ENCODE peak calls at places on chromosomes 4 and X, in seven cellular contexts. F is lung; M is pancreas; A is CD8-positive, alpha-beta memory T cell; T is psoas muscle; K is PC-3; G is iPS DF 6.9. O is an unnamed sample. For H3K4me1 and H3K9me3, the result is how much of the 10 kb centered on the place peaks cover.

GRCh38 chr4:139419388-139419914 is 34.5 kb upstream of the RAB33B start:
- DNase-seq in F (peak), T (no peak), M (no peak), A (no peak), G (no peak), K (no peak), O (peak)

GRCh38 chr4:158008551-158009218 is 164.1 kb downstream of the GASK1B start:
- DNase-seq in F (no peak), T (no peak), G (no peak), A (no peak), K (no peak), M (no peak), O (no peak)

GRCh38 chr4:11881364-11881763 is 452.7 kb upstream of the HS3ST1 start:
- DNase-seq in K (no peak), F (no peak), G (no peak), T (no peak), M (no peak), A (no peak), O (no peak)

GRCh38 chr4:135354876-135355275 is 1153.3 kb upstream of the PABPC4L start:
- DNase-seq in A (no peak), K (no peak), G (no peak), M (no peak), F (no peak), T (no peak), O (no peak)

GRCh38 chr4:3217266-3217665 is 31.7 kb upstream of the MSANTD1 start:
- DNase-seq in M (no peak), A (no peak), T (peak), F (no peak), G (no peak), K (no peak), O (no peak)

GRCh38 chrX:110462957-110463356 is 104.3 kb downstream of the RTL9 start:
- DNase-seq in F (no peak), K (no peak), T (no peak), G (no peak), A (no peak), M (no peak), O (no peak)

GRCh38 chrX:1876041-1876440 is 261.2 kb downstream of the ASMT start:
- DNase-seq in F (no peak), M (no peak), G (no peak), K (no peak), A (no peak), T (no peak), O (no peak)

GRCh38 chr4:6251365-6251764 is 18.3 kb upstream of the WFS1 start:
- DNase-seq in G (no peak), T (peak), A (no peak), M (no peak), F (no peak), K (no peak), O (no peak)

GRCh38 chrX:3713937-3714434 is 537 bp upstream of the PRKX start:
- DNase-seq in A (no peak), G (no peak), T (no peak), K (peak), F (no peak), M (no peak), O (no peak)

GRCh38 chr4:145278341-145279121 is 98.1 kb upstream of the OTUD4 start:
- DNase-seq in T (no peak), K (peak), M (no peak), F (no peak), G (no peak), A (no peak), O (no peak)

GRCh38 chrX:100677616-100678181 is 33.7 kb downstream of the SRPX2 start:
- DNase-seq in K (no peak), A (no peak), T (no peak), M (no peak), G (no peak), F (no peak), O (no peak)

GRCh38 chr4:108619372-108620100 is 840 bp upstream of the RPL34 start:
- DNase-seq in T (no peak), F (no peak), G (no peak), M (no peak), K (no peak), A (peak), O (no peak)

GRCh38 chrX:150032742-150033141 is 94.5 kb upstream of the EOLA2 start:
- DNase-seq in K (peak), A (no peak), G (no peak), M (no peak), T (no peak), F (no peak), O (no peak)

GRCh38 chrX:114344756-114345155 is 239.1 kb upstream of the HTR2C start:
- DNase-seq in F (no peak), G (no peak), T (no peak), M (no peak), K (peak), A (no peak), O (no peak)

GRCh38 chrX:66833426-66833825 is 194.5 kb upstream of the EDA2R start:
- DNase-seq in M (no peak), K (no peak), G (no peak), F (no peak), T (no peak), A (no peak), O (no peak)

GRCh38 chr4:179569549-179569948 is 2127.3 kb upstream of the AGA start:
- DNase-seq in G (no peak), M (no peak), A (no peak), F (no peak), K (no peak), T (no peak), O (no peak)

GRCh38 chr4:8314691-8315255 is 45.2 kb downstream of the HTRA3 start:
- DNase-seq in G (no peak), F (no peak), A (no peak), M (no peak), T (no peak), K (no peak), O (peak)

GRCh38 chr4:8308856-8309771 is 39.6 kb downstream of the HTRA3 start:
- DNase-seq in K (no peak), T (peak), M (peak), A (no peak), G (no peak), F (no peak), O (peak)

GRCh38 chr4:8311096-8312068 is 41.8 kb downstream of the HTRA3 start:
- DNase-seq in A (no peak), T (no peak), K (no peak), F (no peak), G (no peak), M (peak), O (peak)

GRCh38 chr4:8310306-8310705 is 40.8 kb downstream of the HTRA3 start:
- DNase-seq in M (no peak), T (peak), A (no peak), G (no peak), K (no peak), F (no peak), O (no peak)

GRCh38 chr4:8312069-8312445 is 42.5 kb downstream of the HTRA3 start:
- DNase-seq in A (no peak), K (no peak), G (no peak), T (no peak), F (no peak), M (peak), O (no peak)
- H3K4me1 ChIP-seq in A (under half), K (under half), G (under half), T (under half), F (under half), M (under half), O (under half)

GRCh38 chr4:19678763-19679162 is 572.9 kb upstream of the SLIT2 start:
- DNase-seq in F (no peak), T (no peak), A (no peak), M (no peak), G (no peak), K (peak), O (no peak)
- H3K9me3 ChIP-seq in F (under half), T (under half), A (under half), M (under half), G (under half), K (under half), O (under half)

GRCh38 chrX:11757729-11758399 is at the start of gene MSL3:
- DNase-seq in M (peak), A (no peak), F (peak), K (peak), T (peak), G (no peak), O (peak)

GRCh38 chrX:11755724-11756123 is 2.3 kb upstream of the MSL3 start:
- DNase-seq in K (peak), T (no peak), F (no peak), A (no peak), G (no peak), M (no peak), O (no peak)

GRCh38 chrX:11757397-11757728 is 674 bp upstream of the MSL3 start:
- DNase-seq in A (no peak), M (no peak), T (no peak), F (no peak), K (no peak), G (no peak), O (no peak)

GRCh38 chrX:11754958-11755645 is 2.9 kb upstream of the MSL3 start:
- DNase-seq in K (no peak), F (no peak), G (no peak), A (no peak), M (no peak), T (no peak), O (no peak)

GRCh38 chrX:11756354-11757318 is 1.4 kb upstream of the MSL3 start:
- DNase-seq in A (no peak), T (no peak), G (no peak), M (no peak), F (no peak), K (peak), O (no peak)
- H3K4me3 ChIP-seq in A (no peak), T (peak), G (no peak), M (no peak), F (no peak), K (peak), O (peak)

GRCh38 chrX:104854188-104854587 is 288.2 kb downstream of the IL1RAPL2 start:
- DNase-seq in F (no peak), M (no peak), K (peak), A (no peak), G (no peak), T (no peak), O (no peak)

GRCh38 chrX:104854790-104855340 is 288.9 kb downstream of the IL1RAPL2 start:
- DNase-seq in A (no peak), M (no peak), G (no peak), T (no peak), F (no peak), K (peak), O (no peak)

DNA sequence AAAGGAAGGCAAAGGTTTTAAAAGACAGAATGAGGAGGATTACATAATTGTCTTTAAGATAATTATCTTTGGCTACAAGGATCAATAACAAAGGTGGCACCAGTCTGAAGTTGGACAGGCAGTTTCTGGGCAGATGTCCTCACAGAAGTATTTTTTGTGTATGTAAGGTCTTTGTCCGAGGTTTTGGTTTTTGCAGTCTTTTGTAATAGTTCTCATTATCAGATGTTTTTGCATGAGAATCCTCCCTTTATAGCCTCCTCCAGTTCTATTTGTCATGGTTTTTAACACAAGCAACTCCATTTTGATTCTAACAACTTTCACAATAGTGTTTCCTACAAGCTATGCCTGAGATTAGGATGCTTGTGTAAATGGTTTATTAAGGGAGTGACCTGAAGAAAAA is 286.2 kb downstream of the IL1RAPL2 start:
- DNase-seq in T (no peak), M (no peak), F (no peak), A (no peak), K (no peak), G (no peak), O (no peak)
- H3K4me1 ChIP-seq in T (under half), M (under half), F (under half), A (under half), K (under half), G (under half), O (under half)

DNA sequence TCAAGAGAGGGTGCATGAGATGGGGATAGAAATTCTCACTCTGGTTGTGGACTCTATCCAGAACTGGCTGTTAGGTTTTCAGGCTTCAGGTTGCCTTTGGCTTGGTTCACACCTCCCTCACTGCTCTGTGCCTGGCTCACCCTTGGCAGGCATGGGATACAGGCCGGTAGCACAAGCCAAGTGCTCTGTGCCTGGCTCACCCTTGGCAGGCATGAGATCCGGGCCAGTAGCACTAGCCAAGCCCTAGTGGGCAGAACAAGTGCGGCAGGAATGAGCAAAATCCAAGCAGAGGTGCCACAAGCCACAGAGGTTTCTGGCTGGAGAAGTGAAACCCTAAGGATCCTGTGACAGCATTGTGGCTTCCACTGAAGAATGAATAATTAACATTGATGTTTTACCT is 1642.3 kb downstream of the C4orf33 start:
- DNase-seq in G (no peak), T (no peak), A (no peak), K (no peak), F (no peak), M (peak), O (no peak)
- H3K9me3 ChIP-seq in G (under half), T (under half), A (under half), K (under half), F (under half), M (under half), O (under half)

GRCh38 chr4:704198-704891 is 1.3 kb upstream of the PCGF3 start:
- DNase-seq in G (no peak), K (no peak), M (peak), A (no peak), F (no peak), T (no peak), O (peak)

GRCh38 chr4:706834-707598 is 1.4 kb downstream of the PCGF3 start:
- DNase-seq in G (no peak), F (no peak), T (no peak), A (peak), K (no peak), M (peak), O (no peak)

GRCh38 chr4:705278-706082 is at the start of gene PCGF3:
- DNase-seq in M (peak), T (peak), K (peak), A (peak), F (peak), G (peak), O (peak)

GRCh38 chr4:703336-704197 is 2.1 kb upstream of the PCGF3 start:
- DNase-seq in K (no peak), T (peak), G (no peak), F (no peak), A (no peak), M (peak), O (no peak)

GRCh38 chr4:704971-705277 is 708 bp upstream of the PCGF3 start:
- DNase-seq in A (no peak), M (no peak), F (no peak), G (no peak), T (no peak), K (no peak), O (no peak)
- H3K4me3 ChIP-seq in A (peak), M (no peak), F (peak), G (no peak), T (peak), K (peak), O (peak)

O was measured in ascending aorta.